ENCODE peak calls at places on chromosomes 4 and X, in ten cellular contexts. S, L, Y, R, P, F, V, I, E and A are unnamed samples.

GRCh38 chr4:138190452-138190858 is 51.7 kb downstream of the SLC7A11 start:
- DNase-seq in S (no peak), L (no peak), Y (no peak), R (no peak), P (no peak), F (no peak), V (no peak), I (no peak), E (no peak), A (no peak)

GRCh38 chr4:127732623-127733199 is 2.5 kb downstream of the SLC25A31 start:
- DNase-seq in S (no peak), L (no peak), Y (peak), R (no peak), P (no peak), F (no peak), V (peak), I (no peak), E (no peak), A (no peak)

GRCh38 chrX:151984891-151985290 is 10.4 kb upstream of the GABRE start:
- DNase-seq in S (no peak), L (no peak), Y (peak), R (no peak), P (no peak), F (no peak), V (no peak), I (no peak), E (no peak), A (no peak)

GRCh38 chrX:134484039-134484438 is 24.1 kb downstream of the HPRT1 start:
- DNase-seq in S (no peak), L (no peak), Y (peak), R (no peak), P (no peak), F (no peak), V (peak), I (no peak), E (no peak), A (no peak)

GRCh38 chrX:65587616-65588526 is 53.3 kb upstream of the LAS1L start:
- DNase-seq in S (peak), L (peak), Y (peak), R (peak), P (peak), F (peak), V (no peak), I (no peak), E (peak), A (peak)

GRCh38 chr4:8707045-8707781 is 114.6 kb downstream of the CPZ start:
- DNase-seq in S (peak), L (no peak), Y (no peak), R (no peak), P (no peak), F (no peak), V (no peak), I (no peak), E (no peak), A (no peak)

GRCh38 chr4:123976285-123976684 is 579.7 kb downstream of the SPRY1 start:
- DNase-seq in S (no peak), L (no peak), Y (no peak), R (no peak), P (no peak), F (no peak), V (peak), I (no peak), E (no peak), A (no peak)

GRCh38 chr4:184785813-184786212 is 40.0 kb downstream of the ACSL1 start:
- DNase-seq in S (no peak), L (no peak), Y (no peak), R (no peak), P (no peak), F (no peak), V (no peak), I (no peak), E (no peak), A (no peak)

GRCh38 chr4:71235321-71236206 is 103.3 kb upstream of the SLC4A4 start:
- DNase-seq in S (no peak), L (no peak), Y (no peak), R (no peak), P (no peak), F (no peak), V (no peak), I (no peak), E (no peak), A (no peak)

GRCh38 chrX:15158736-15159406 is 111.0 kb downstream of the ASB9 start:
- DNase-seq in S (no peak), L (no peak), Y (peak), R (no peak), P (no peak), F (no peak), V (no peak), I (no peak), E (no peak), A (no peak)

GRCh38 chr4:5473125-5473524 is 235.2 kb downstream of the EVC2 start:
- DNase-seq in S (no peak), L (no peak), Y (no peak), R (no peak), P (no peak), F (no peak), V (no peak), I (no peak), E (no peak), A (no peak)

GRCh38 chrX:122816288-122816687 is 367.8 kb upstream of the GRIA3 start:
- DNase-seq in S (no peak), L (no peak), Y (no peak), R (no peak), P (no peak), F (no peak), V (no peak), I (no peak), E (no peak), A (no peak)

GRCh38 chr4:13455411-13455810 is 28.7 kb downstream of the RAB28 start:
- DNase-seq in S (peak), L (no peak), Y (peak), R (no peak), P (no peak), F (no peak), V (no peak), I (no peak), E (no peak), A (no peak)

GRCh38 chrX:13689519-13690211 is 737 bp downstream of the RAB9A start:
- DNase-seq in S (no peak), L (no peak), Y (peak), R (no peak), P (no peak), F (no peak), V (peak), I (no peak), E (no peak), A (no peak)

GRCh38 chrX:132631579-132632232 is 142.9 kb upstream of the MBNL3 start:
- DNase-seq in S (no peak), L (no peak), Y (peak), R (no peak), P (no peak), F (no peak), V (peak), I (no peak), E (no peak), A (no peak)

GRCh38 chrX:55488559-55489314 is 911 bp downstream of the USP51 start:
- DNase-seq in S (peak), L (peak), Y (peak), R (peak), P (peak), F (peak), V (peak), I (peak), E (peak), A (peak)

GRCh38 chr4:123449780-123450179 is 53.2 kb downstream of the SPRY1 start:
- DNase-seq in S (no peak), L (no peak), Y (peak), R (no peak), P (no peak), F (no peak), V (no peak), I (no peak), E (no peak), A (no peak)

GRCh38 chr4:55291227-55291629 is 54.8 kb upstream of the SRD5A3 start:
- DNase-seq in S (no peak), L (no peak), Y (peak), R (peak), P (no peak), F (peak), V (no peak), I (no peak), E (no peak), A (no peak)

GRCh38 chrX:153032397-153033118 is 23.7 kb upstream of the PNMA3 start:
- DNase-seq in S (peak), L (peak), Y (peak), R (peak), P (peak), F (peak), V (peak), I (peak), E (peak), A (peak)

GRCh38 chr4:145760176-145760575 is 80.2 kb downstream of the C4orf51 start:
- DNase-seq in S (no peak), L (no peak), Y (no peak), R (no peak), P (no peak), F (no peak), V (no peak), I (no peak), E (no peak), A (no peak)

GRCh38 chr4:40193018-40193571 is 3.7 kb upstream of the RHOH start:
- DNase-seq in S (no peak), L (peak), Y (no peak), R (no peak), P (no peak), F (no peak), V (no peak), I (no peak), E (no peak), A (no peak)

GRCh38 chrX:133593531-133593930 is 178.2 kb upstream of the GPC4 start:
- DNase-seq in S (no peak), L (no peak), Y (no peak), R (no peak), P (no peak), F (no peak), V (no peak), I (no peak), E (no peak), A (no peak)

GRCh38 chr4:44019721-44020120 is 428.9 kb downstream of the KCTD8 start:
- DNase-seq in S (no peak), L (no peak), Y (no peak), R (no peak), P (no peak), F (no peak), V (no peak), I (no peak), E (no peak), A (no peak)

GRCh38 chrX:106612403-106612789 is 618 bp downstream of the RADX start:
- DNase-seq in S (no peak), L (no peak), Y (peak), R (no peak), P (no peak), F (no peak), V (peak), I (no peak), E (no peak), A (no peak)

GRCh38 chr4:121950680-121951569 is 935 bp downstream of the TRPC3 start:
- DNase-seq in S (peak), L (peak), Y (peak), R (peak), P (peak), F (peak), V (peak), I (no peak), E (peak), A (no peak)

GRCh38 chr4:17336524-17336941 is 175.4 kb downstream of the QDPR start:
- DNase-seq in S (no peak), L (peak), Y (no peak), R (peak), P (no peak), F (no peak), V (no peak), I (peak), E (no peak), A (no peak)

GRCh38 chr4:4781936-4782754 is 77.3 kb upstream of the MSX1 start:
- DNase-seq in S (peak), L (no peak), Y (peak), R (no peak), P (peak), F (no peak), V (no peak), I (no peak), E (no peak), A (no peak)

GRCh38 chrX:6456196-6456595 is 78.7 kb downstream of the VCX3A start:
- DNase-seq in S (no peak), L (no peak), Y (no peak), R (no peak), P (no peak), F (no peak), V (no peak), I (no peak), E (no peak), A (no peak)

GRCh38 chrX:153509592-153509991 is 7.8 kb upstream of the ATP2B3 start:
- DNase-seq in S (no peak), L (no peak), Y (no peak), R (no peak), P (no peak), F (no peak), V (no peak), I (no peak), E (no peak), A (no peak)

GRCh38 chr4:55758081-55758480 is 61.5 kb upstream of the EXOC1L start:
- DNase-seq in S (no peak), L (no peak), Y (peak), R (no peak), P (no peak), F (no peak), V (no peak), I (no peak), E (no peak), A (no peak)

GRCh38 chr4:1377606-1378261 is 28.5 kb downstream of the NKX1-1 start:
- DNase-seq in S (peak), L (no peak), Y (no peak), R (peak), P (no peak), F (peak), V (no peak), I (no peak), E (no peak), A (no peak)

DNA sequence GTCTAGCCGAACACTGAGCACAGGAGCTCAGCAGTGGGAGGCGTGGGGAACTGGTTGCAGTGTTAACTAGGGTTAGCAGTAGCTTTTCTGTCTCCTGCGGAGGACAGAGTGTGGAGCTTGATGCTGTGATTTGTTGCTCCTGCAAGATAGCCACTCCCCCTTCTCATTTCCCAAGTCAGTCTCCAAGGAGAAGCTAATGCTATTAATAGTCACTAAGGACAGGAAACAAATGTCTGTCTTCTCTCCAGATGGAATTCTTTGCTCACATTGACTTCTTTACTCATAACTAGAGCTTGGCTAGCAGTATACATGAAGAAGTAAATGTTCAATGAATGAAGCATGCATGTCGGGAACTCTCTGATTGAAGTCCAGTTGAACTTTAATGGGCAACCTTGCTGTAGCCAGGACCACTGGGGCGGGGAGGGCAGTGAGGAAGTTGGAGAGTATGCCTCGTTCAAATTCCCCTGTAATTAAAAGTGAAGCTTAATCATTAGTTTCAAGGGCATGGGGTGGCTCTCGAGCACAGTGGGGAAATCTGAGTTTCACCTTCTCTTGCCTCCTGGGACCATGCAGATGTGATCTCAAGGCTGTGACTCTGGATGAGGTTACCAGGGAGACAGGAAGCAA is 156.7 kb upstream of the SCML1 start:
- DNase-seq in S (no peak), L (no peak), Y (peak), R (no peak), P (peak), F (no peak), V (no peak), I (no peak), E (no peak), A (no peak)
- H3K27ac ChIP-seq in S (no peak), L (peak), Y (peak), R (no peak), P (no peak), F (no peak), V (no peak), I (no peak), E (no peak), A (no peak)

DNA sequence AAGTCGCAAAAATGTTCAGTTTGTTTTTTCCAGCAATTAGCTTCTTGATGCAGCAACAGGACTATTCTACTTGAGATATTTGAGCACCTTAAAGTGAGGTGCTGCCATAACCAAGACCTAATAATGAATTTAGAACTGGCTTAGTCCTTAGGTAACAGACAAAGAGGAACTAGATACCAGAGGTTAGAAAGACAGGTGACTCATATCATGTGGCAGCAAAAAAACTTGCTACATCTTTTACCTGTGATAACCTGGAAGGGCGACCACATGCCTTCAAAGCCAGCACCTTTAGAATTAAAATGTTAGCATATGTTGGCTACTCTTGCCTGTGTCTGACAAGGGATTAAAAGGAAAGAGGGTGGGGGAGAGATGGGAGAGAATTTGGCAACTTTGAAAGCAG is 90.4 kb downstream of the ARHGAP6 start:
- DNase-seq in S (no peak), L (no peak), Y (no peak), R (no peak), P (no peak), F (no peak), V (no peak), I (no peak), E (no peak), A (no peak)
- H3K27ac ChIP-seq in S (no peak), L (no peak), Y (no peak), R (no peak), P (no peak), F (no peak), V (no peak), I (no peak), E (no peak), A (no peak)

DNA sequence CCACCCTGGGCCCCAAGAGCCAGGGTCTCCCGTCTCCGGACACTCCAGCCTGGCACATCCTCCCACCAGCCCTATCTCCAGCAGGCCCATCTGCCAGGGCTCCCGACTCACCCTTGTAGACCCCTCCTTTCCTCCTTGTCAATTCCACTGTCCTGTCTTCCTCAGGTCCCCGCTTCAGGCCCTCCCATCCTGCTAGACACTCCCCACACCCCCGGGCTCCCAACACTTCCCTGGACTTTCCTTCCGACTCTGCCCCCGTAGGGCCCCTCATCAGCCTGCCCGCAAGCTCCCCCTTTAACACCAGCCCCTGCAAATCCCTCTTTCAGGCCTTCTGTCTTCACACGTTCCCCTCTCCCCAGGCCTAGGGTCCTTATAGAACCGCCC is 1.1 kb downstream of the PRAF2 start:
- DNase-seq in S (no peak), L (no peak), Y (peak), R (no peak), P (no peak), F (no peak), V (no peak), I (no peak), E (no peak), A (no peak)
- H3K27ac ChIP-seq in S (no peak), L (peak), Y (no peak), R (no peak), P (no peak), F (no peak), V (no peak), I (no peak), E (peak), A (no peak)

GRCh38 chr4:26510334-26510705 is 20.0 kb upstream of the CCKAR start:
- DNase-seq in S (no peak), L (no peak), Y (peak), R (no peak), P (no peak), F (no peak), V (no peak), I (no peak), E (no peak), A (no peak)
- H3K27ac ChIP-seq in S (no peak), L (peak), Y (peak), R (no peak), P (no peak), F (no peak), V (no peak), I (no peak), E (no peak), A (no peak)